ENCODE peak calls at places on chromosomes 16 and 17, in five cellular contexts. O is ovary, H is HTR-8/SVneo, U is NCI-H146, Q is GF-D8. L is an unnamed sample.

GRCh38 chr17:65163990-65164495 is 26.9 kb downstream of the RGS9 start:
- DNase-seq in H (peak), O (no peak), Q (no peak), U (no peak), L (no peak)

GRCh38 chr17:38730526-38731379 is 612 bp downstream of the CISD3 start:
- DNase-seq in O (peak), Q (peak), H (peak), U (peak), L (no peak)

GRCh38 chr16:48503779-48504178 is 106.2 kb downstream of the N4BP1 start:
- DNase-seq in O (peak), H (no peak), Q (no peak), U (no peak), L (no peak)

GRCh38 chr17:12395733-12396354 is 269.8 kb upstream of the MYOCD start:
- DNase-seq in U (no peak), Q (no peak), H (no peak), O (no peak), L (no peak)

GRCh38 chr16:78628526-78628925 is 529.1 kb downstream of the WWOX start:
- DNase-seq in U (no peak), Q (no peak), O (no peak), H (no peak), L (no peak)

GRCh38 chr17:12180644-12181261 is 160.1 kb downstream of the MAP2K4 start:
- DNase-seq in H (peak), O (peak), Q (no peak), U (peak), L (no peak)

GRCh38 chr17:58710948-58711552 is 18.6 kb downstream of the RAD51C start:
- DNase-seq in O (peak), H (peak), U (peak), Q (peak), L (no peak)

GRCh38 chr17:16319969-16320368 is 33.3 kb downstream of the CENPV start:
- DNase-seq in O (no peak), U (no peak), Q (no peak), H (no peak), L (no peak)

L was measured in GDM1.